ENCODE peak calls at places on chromosome 9, in ten cellular contexts. U is GM13977; L is heart left ventricle; X is COR-L47; R is HCT116; Q is stimulated activated naive CD8-positive, alpha-beta T cell treated with anti-CD3 and anti-CD28 coated beads, Interleukin-15, amount 100 ng/mL, for 72 hours; V is nephron progenitor cell; K is heart right ventricle; E is activated naive CD4-positive, alpha-beta T cell; H is stimulated activated CD8-positive, alpha-beta memory T cell treated with anti-CD3 and anti-CD28 coated beads, Interleukin-7, amount 100 ng/mL, for 24 hours. D is an unnamed sample.

GRCh38 chr9:136342191-136343120 is 15.1 kb downstream of the GPSM1 start:
- DNase-seq in U (peak; percentile 88), L (peak; percentile 87), X (no peak), R (no peak), Q (peak; percentile 74), V (peak; percentile 96), K (peak; percentile 88), E (peak; percentile 30), H (peak; percentile 45), D (peak; percentile 89)

GRCh38 chr9:33988219-33988890 is 60.3 kb downstream of the UBAP2 start:
- DNase-seq in U (peak; percentile 77), L (no peak), X (no peak), R (no peak), Q (peak; percentile 23), V (no peak), K (no peak), E (no peak), H (no peak), D (no peak)

GRCh38 chr9:92392690-92393089 is 11.7 kb downstream of the OGN start:
- DNase-seq in U (no peak), L (no peak), X (no peak), R (no peak), Q (no peak), V (no peak), K (no peak), E (no peak), H (no peak), D (no peak)

GRCh38 chr9:122551371-122551770 is 1.5 kb upstream of the OR1N2 start:
- DNase-seq in U (no peak), L (no peak), X (no peak), R (no peak), Q (no peak), V (no peak), K (no peak), E (no peak), H (no peak), D (no peak)

GRCh38 chr9:113614843-113615648 is 151.5 kb downstream of the RGS3 start:
- DNase-seq in U (no peak), L (peak; percentile 77), X (no peak), R (no peak), Q (no peak), V (no peak), K (peak; percentile 75), E (no peak), H (no peak), D (peak; percentile 77)

GRCh38 chr9:113562653-113563381 is 99.3 kb downstream of the RGS3 start:
- DNase-seq in U (no peak), L (no peak), X (no peak), R (no peak), Q (no peak), V (no peak), K (no peak), E (no peak), H (no peak), D (peak; percentile 12)

GRCh38 chr9:35728041-35728971 is 3.7 kb downstream of the TLN1 start:
- DNase-seq in U (peak; percentile 74), L (peak; percentile 86), X (no peak), R (no peak), Q (peak; percentile 36), V (peak; percentile 56), K (peak; percentile 85), E (no peak), H (peak; percentile 14), D (peak; percentile 85)

GRCh38 chr9:113468716-113469448 is 5.4 kb downstream of the RGS3 start:
- DNase-seq in U (no peak), L (peak; percentile 50), X (no peak), R (no peak), Q (no peak), V (no peak), K (peak; percentile 43), E (no peak), H (no peak), D (peak; percentile 57)

GRCh38 chr9:35114921-35115341 is 731 bp downstream of the ATOSB start:
- DNase-seq in U (no peak), L (peak; percentile 80), X (no peak), R (no peak), Q (peak; percentile 45), V (peak; percentile 34), K (peak; percentile 78), E (no peak), H (no peak), D (peak; percentile 81)

GRCh38 chr9:22238809-22239684 is 207.6 kb upstream of the DMRTA1 start:
- DNase-seq in U (no peak), L (no peak), X (peak; percentile 2), R (peak; percentile 37), Q (no peak), V (no peak), K (no peak), E (no peak), H (no peak), D (no peak)

GRCh38 chr9:75083188-75083976 is 4.6 kb downstream of the NMRK1 start:
- DNase-seq in U (no peak), L (no peak), X (peak; percentile 40), R (no peak), Q (peak; percentile 13), V (peak; percentile 32), K (peak; percentile 19), E (no peak), H (no peak), D (peak; percentile 42)

GRCh38 chr9:33946779-33947535 is 101.7 kb downstream of the UBAP2 start:
- DNase-seq in U (no peak), L (no peak), X (no peak), R (no peak), Q (no peak), V (no peak), K (no peak), E (no peak), H (no peak), D (no peak)

GRCh38 chr9:135076143-135076875 is 11.2 kb upstream of the OLFM1 start:
- DNase-seq in U (no peak), L (no peak), X (no peak), R (no peak), Q (no peak), V (no peak), K (no peak), E (no peak), H (no peak), D (no peak)

GRCh38 chr9:8895498-8896224 is 1096.1 kb upstream of the DMAC1 start:
- DNase-seq in U (peak; percentile 13), L (no peak), X (peak; percentile 52), R (no peak), Q (no peak), V (peak; percentile 9), K (peak; percentile 9), E (no peak), H (no peak), D (no peak)

GRCh38 chr9:27429436-27429835 is 94.7 kb upstream of the IFNK start:
- DNase-seq in U (no peak), L (no peak), X (no peak), R (no peak), Q (no peak), V (no peak), K (no peak), E (no peak), H (no peak), D (no peak)

GRCh38 chr9:97271292-97271691 is 36.2 kb upstream of the CCDC180 start:
- DNase-seq in U (no peak), L (no peak), X (no peak), R (no peak), Q (no peak), V (peak; percentile 52), K (no peak), E (no peak), H (no peak), D (no peak)

GRCh38 chr9:74117731-74118130 is 379.4 kb upstream of the RORB start:
- DNase-seq in U (no peak), L (no peak), X (no peak), R (no peak), Q (no peak), V (no peak), K (no peak), E (no peak), H (no peak), D (no peak)

GRCh38 chr9:88400021-88400420 is 11.8 kb downstream of the SPIN1 start:
- DNase-seq in U (no peak), L (no peak), X (no peak), R (no peak), Q (no peak), V (no peak), K (no peak), E (no peak), H (no peak), D (no peak)

GRCh38 chr9:122116040-122116439 is 22.9 kb upstream of the TTLL11 start:
- DNase-seq in U (no peak), L (no peak), X (no peak), R (no peak), Q (no peak), V (no peak), K (no peak), E (no peak), H (no peak), D (no peak)

GRCh38 chr9:120175031-120175430 is 404.9 kb downstream of the CDK5RAP2 start:
- DNase-seq in U (no peak), L (no peak), X (peak; percentile 28), R (no peak), Q (no peak), V (no peak), K (no peak), E (no peak), H (no peak), D (no peak)

GRCh38 chr9:18061856-18062255 is 412.1 kb upstream of the ADAMTSL1 start:
- DNase-seq in U (no peak), L (no peak), X (no peak), R (no peak), Q (no peak), V (no peak), K (no peak), E (no peak), H (no peak), D (no peak)

GRCh38 chr9:82334286-82334685 is 345.7 kb downstream of the SPATA31D1 start:
- DNase-seq in U (no peak), L (no peak), X (no peak), R (no peak), Q (no peak), V (no peak), K (no peak), E (no peak), H (no peak), D (no peak)

GRCh38 chr9:131262327-131263032 is 13.8 kb downstream of the FAM78A start:
- DNase-seq in U (no peak), L (no peak), X (no peak), R (no peak), Q (no peak), V (no peak), K (no peak), E (no peak), H (no peak), D (no peak)

GRCh38 chr9:133403766-133404439 is 13.9 kb downstream of the REXO4 start:
- DNase-seq in U (peak; percentile 64), L (no peak), X (peak; percentile 35), R (peak; percentile 65), Q (peak; percentile 53), V (no peak), K (no peak), E (peak; percentile 8), H (peak; percentile 26), D (no peak)

GRCh38 chr9:128190516-128191405 is 611 bp downstream of the CIZ1 start:
- DNase-seq in U (no peak), L (peak; percentile 56), X (no peak), R (no peak), Q (no peak), V (no peak), K (peak; percentile 27), E (no peak), H (no peak), D (no peak)

GRCh38 chr9:8679405-8679951 is 879.9 kb upstream of the DMAC1 start:
- DNase-seq in U (no peak), L (no peak), X (peak; percentile 44), R (no peak), Q (no peak), V (no peak), K (no peak), E (no peak), H (no peak), D (no peak)

GRCh38 chr9:33374634-33375237 is 27.6 kb downstream of the AQP7 start:
- DNase-seq in U (peak; percentile 74), L (peak; percentile 73), X (peak; percentile 52), R (peak; percentile 64), Q (peak; percentile 60), V (peak; percentile 73), K (peak; percentile 87), E (no peak), H (peak; percentile 33), D (peak; percentile 81)

GRCh38 chr9:304519-305185 is 90.0 kb downstream of the DOCK8 start:
- DNase-seq in U (no peak), L (no peak), X (no peak), R (no peak), Q (no peak), V (no peak), K (no peak), E (no peak), H (no peak), D (no peak)